ENCODE peak calls at places on chromosome 13, in five cellular contexts. J, F, P, E and Y are unnamed samples.

GRCh38 chr13:101306773-101307172 is 109.5 kb downstream of the NALCN start:
- DNase-seq in J (no peak), F (no peak), P (no peak), E (no peak), Y (no peak)

GRCh38 chr13:33272531-33273124 is 12.9 kb downstream of the STARD13 start:
- DNase-seq in J (no peak), F (no peak), P (no peak), E (no peak), Y (no peak)

GRCh38 chr13:107866666-107867623 is 348.4 kb downstream of the LIG4 start:
- DNase-seq in J (no peak), F (peak), P (no peak), E (no peak), Y (no peak)

GRCh38 chr13:103184413-103184812 is 118.2 kb upstream of the SLC10A2 start:
- DNase-seq in J (no peak), F (no peak), P (no peak), E (no peak), Y (no peak)

GRCh38 chr13:33526718-33527117 is 241.2 kb upstream of the STARD13 start:
- DNase-seq in J (no peak), F (no peak), P (no peak), E (no peak), Y (no peak)

GRCh38 chr13:53138369-53139036 is 109.9 kb downstream of the OLFM4 start:
- DNase-seq in J (no peak), F (no peak), P (no peak), E (no peak), Y (no peak)

GRCh38 chr13:40352807-40353562 is 313.5 kb downstream of the FOXO1 start:
- DNase-seq in J (no peak), F (no peak), P (no peak), E (no peak), Y (no peak)

GRCh38 chr13:112831801-112832200 is 137.2 kb upstream of the MCF2L start:
- DNase-seq in J (no peak), F (no peak), P (no peak), E (no peak), Y (no peak)

GRCh38 chr13:110541526-110541920 is 20.0 kb downstream of the RAB20 start:
- DNase-seq in J (no peak), F (no peak), P (no peak), E (no peak), Y (no peak)

GRCh38 chr13:77330009-77330471 is 3.1 kb upstream of the MYCBP2 start:
- DNase-seq in J (no peak), F (no peak), P (no peak), E (no peak), Y (no peak)

GRCh38 chr13:45063261-45063870 is 56.9 kb upstream of the GTF2F2 start:
- DNase-seq in J (no peak), F (no peak), P (no peak), E (no peak), Y (no peak)

GRCh38 chr13:50403311-50403710 is 388.1 kb downstream of the KCNRG start:
- DNase-seq in J (no peak), F (no peak), P (no peak), E (peak), Y (no peak)

GRCh38 chr13:31818236-31818635 is 78.9 kb downstream of the RXFP2 start:
- DNase-seq in J (no peak), F (no peak), P (no peak), E (no peak), Y (no peak)